ENCODE peak calls at places on chromosomes 3 and 15, in seven cellular contexts. One of them, this sample, is unnamed.

GRCh38 chr3:75101329-75102147 is 487.1 kb upstream of the CNTN3 start:
- DNase-seq in BJ: no peak
- DNase-seq in H1: peak
- DNase-seq in stimulated activated CD4-positive, alpha-beta T cell treated with anti-CD3 and anti-CD28 coated beads, Interleukin-15, amount 100 ng/mL, for 1 hour: no peak
- DNase-seq in neural progenitor cell: peak
- DNase-seq in activated CD8-positive, alpha-beta memory T cell treated with anti-CD3 and anti-CD28 coated beads for 24 hours: no peak
- DNase-seq in stimulated activated CD8-positive, alpha-beta memory T cell treated with anti-CD3 and anti-CD28 coated beads, Interleukin-4, amount 100 ng/mL, for 4 hours: no peak
- DNase-seq in this sample: no peak

GRCh38 chr15:101523560-101523940 is 34.0 kb upstream of the PCSK6 start:
- DNase-seq in BJ: no peak
- DNase-seq in H1: peak
- DNase-seq in stimulated activated CD4-positive, alpha-beta T cell treated with anti-CD3 and anti-CD28 coated beads, Interleukin-15, amount 100 ng/mL, for 1 hour: no peak
- DNase-seq in neural progenitor cell: no peak
- DNase-seq in activated CD8-positive, alpha-beta memory T cell treated with anti-CD3 and anti-CD28 coated beads for 24 hours: no peak
- DNase-seq in stimulated activated CD8-positive, alpha-beta memory T cell treated with anti-CD3 and anti-CD28 coated beads, Interleukin-4, amount 100 ng/mL, for 4 hours: no peak
- DNase-seq in this sample: no peak

GRCh38 chr3:97949110-97949485 is 23.1 kb downstream of the RIOX2 start:
- DNase-seq in BJ: no peak
- DNase-seq in H1: no peak
- DNase-seq in stimulated activated CD4-positive, alpha-beta T cell treated with anti-CD3 and anti-CD28 coated beads, Interleukin-15, amount 100 ng/mL, for 1 hour: no peak
- DNase-seq in neural progenitor cell: no peak
- DNase-seq in activated CD8-positive, alpha-beta memory T cell treated with anti-CD3 and anti-CD28 coated beads for 24 hours: no peak
- DNase-seq in stimulated activated CD8-positive, alpha-beta memory T cell treated with anti-CD3 and anti-CD28 coated beads, Interleukin-4, amount 100 ng/mL, for 4 hours: no peak
- DNase-seq in this sample: no peak

GRCh38 chr15:90552162-90552928 is 22.6 kb downstream of the CRTC3 start:
- DNase-seq in BJ: peak
- DNase-seq in H1: no peak
- DNase-seq in stimulated activated CD4-positive, alpha-beta T cell treated with anti-CD3 and anti-CD28 coated beads, Interleukin-15, amount 100 ng/mL, for 1 hour: no peak
- DNase-seq in neural progenitor cell: no peak
- DNase-seq in activated CD8-positive, alpha-beta memory T cell treated with anti-CD3 and anti-CD28 coated beads for 24 hours: no peak
- DNase-seq in stimulated activated CD8-positive, alpha-beta memory T cell treated with anti-CD3 and anti-CD28 coated beads, Interleukin-4, amount 100 ng/mL, for 4 hours: no peak
- DNase-seq in this sample: no peak

GRCh38 chr3:192514081-192514753 is 213.1 kb downstream of the FGF12 start:
- DNase-seq in BJ: no peak
- DNase-seq in H1: peak
- DNase-seq in stimulated activated CD4-positive, alpha-beta T cell treated with anti-CD3 and anti-CD28 coated beads, Interleukin-15, amount 100 ng/mL, for 1 hour: no peak
- DNase-seq in neural progenitor cell: peak
- DNase-seq in activated CD8-positive, alpha-beta memory T cell treated with anti-CD3 and anti-CD28 coated beads for 24 hours: no peak
- DNase-seq in stimulated activated CD8-positive, alpha-beta memory T cell treated with anti-CD3 and anti-CD28 coated beads, Interleukin-4, amount 100 ng/mL, for 4 hours: no peak
- DNase-seq in this sample: no peak

GRCh38 chr3:1583044-1583443 is 490.2 kb downstream of the CNTN6 start:
- DNase-seq in BJ: no peak
- DNase-seq in H1: no peak
- DNase-seq in stimulated activated CD4-positive, alpha-beta T cell treated with anti-CD3 and anti-CD28 coated beads, Interleukin-15, amount 100 ng/mL, for 1 hour: no peak
- DNase-seq in neural progenitor cell: no peak
- DNase-seq in activated CD8-positive, alpha-beta memory T cell treated with anti-CD3 and anti-CD28 coated beads for 24 hours: no peak
- DNase-seq in stimulated activated CD8-positive, alpha-beta memory T cell treated with anti-CD3 and anti-CD28 coated beads, Interleukin-4, amount 100 ng/mL, for 4 hours: no peak
- DNase-seq in this sample: no peak

GRCh38 chr3:158539414-158540014 is 31.5 kb upstream of the MLF1 start:
- DNase-seq in BJ: peak
- DNase-seq in H1: no peak
- DNase-seq in stimulated activated CD4-positive, alpha-beta T cell treated with anti-CD3 and anti-CD28 coated beads, Interleukin-15, amount 100 ng/mL, for 1 hour: no peak
- DNase-seq in neural progenitor cell: peak
- DNase-seq in activated CD8-positive, alpha-beta memory T cell treated with anti-CD3 and anti-CD28 coated beads for 24 hours: no peak
- DNase-seq in stimulated activated CD8-positive, alpha-beta memory T cell treated with anti-CD3 and anti-CD28 coated beads, Interleukin-4, amount 100 ng/mL, for 4 hours: no peak
- DNase-seq in this sample: no peak

GRCh38 chr15:77474310-77474986 is 53.8 kb downstream of the HMG20A start:
- DNase-seq in BJ: no peak
- DNase-seq in H1: no peak
- DNase-seq in stimulated activated CD4-positive, alpha-beta T cell treated with anti-CD3 and anti-CD28 coated beads, Interleukin-15, amount 100 ng/mL, for 1 hour: no peak
- DNase-seq in neural progenitor cell: no peak
- DNase-seq in activated CD8-positive, alpha-beta memory T cell treated with anti-CD3 and anti-CD28 coated beads for 24 hours: no peak
- DNase-seq in stimulated activated CD8-positive, alpha-beta memory T cell treated with anti-CD3 and anti-CD28 coated beads, Interleukin-4, amount 100 ng/mL, for 4 hours: no peak
- DNase-seq in this sample: no peak

GRCh38 chr15:91067026-91067425 is 33.0 kb upstream of the SV2B start:
- DNase-seq in BJ: no peak
- DNase-seq in H1: no peak
- DNase-seq in stimulated activated CD4-positive, alpha-beta T cell treated with anti-CD3 and anti-CD28 coated beads, Interleukin-15, amount 100 ng/mL, for 1 hour: no peak
- DNase-seq in neural progenitor cell: no peak
- DNase-seq in activated CD8-positive, alpha-beta memory T cell treated with anti-CD3 and anti-CD28 coated beads for 24 hours: no peak
- DNase-seq in stimulated activated CD8-positive, alpha-beta memory T cell treated with anti-CD3 and anti-CD28 coated beads, Interleukin-4, amount 100 ng/mL, for 4 hours: no peak
- DNase-seq in this sample: no peak

GRCh38 chr15:76114561-76114960 is 54.8 kb downstream of the TMEM266 start:
- DNase-seq in BJ: no peak
- DNase-seq in H1: no peak
- DNase-seq in stimulated activated CD4-positive, alpha-beta T cell treated with anti-CD3 and anti-CD28 coated beads, Interleukin-15, amount 100 ng/mL, for 1 hour: no peak
- DNase-seq in neural progenitor cell: no peak
- DNase-seq in activated CD8-positive, alpha-beta memory T cell treated with anti-CD3 and anti-CD28 coated beads for 24 hours: no peak
- DNase-seq in stimulated activated CD8-positive, alpha-beta memory T cell treated with anti-CD3 and anti-CD28 coated beads, Interleukin-4, amount 100 ng/mL, for 4 hours: no peak
- DNase-seq in this sample: no peak

GRCh38 chr3:34012102-34012461 is 213.7 kb downstream of the PDCD6IP start:
- DNase-seq in BJ: peak
- DNase-seq in H1: no peak
- DNase-seq in stimulated activated CD4-positive, alpha-beta T cell treated with anti-CD3 and anti-CD28 coated beads, Interleukin-15, amount 100 ng/mL, for 1 hour: no peak
- DNase-seq in neural progenitor cell: peak
- DNase-seq in activated CD8-positive, alpha-beta memory T cell treated with anti-CD3 and anti-CD28 coated beads for 24 hours: no peak
- DNase-seq in stimulated activated CD8-positive, alpha-beta memory T cell treated with anti-CD3 and anti-CD28 coated beads, Interleukin-4, amount 100 ng/mL, for 4 hours: no peak
- DNase-seq in this sample: no peak